ENCODE peak calls at places on chromosome X, in seven cellular contexts. G, L, M, J, P, X and B are unnamed samples.

GRCh38 chrX:15495801-15496200 is 2.7 kb upstream of the PIR start:
- DNase-seq in G (no peak), L (no peak), M (no peak), J (no peak), P (no peak), X (no peak), B (no peak)

GRCh38 chrX:10103023-10103422 is 53.8 kb upstream of the CLCN4 start:
- DNase-seq in G (no peak), L (no peak), M (no peak), J (no peak), P (no peak), X (no peak), B (no peak)

GRCh38 chrX:23907496-23908218 is at the start of the genes APOO and CXorf58:
- DNase-seq in G (peak; percentile 88), L (peak; percentile 91), M (peak; percentile 92), J (peak; percentile 87), P (peak; percentile 82), X (peak; percentile 87), B (peak; percentile 77)

GRCh38 chrX:23344208-23344903 is 9.7 kb downstream of the PTCHD1 start:
- DNase-seq in G (no peak), L (no peak), M (no peak), J (no peak), P (no peak), X (no peak), B (peak; percentile 1)

GRCh38 chrX:72080800-72081199 is 50.9 kb downstream of the RTL5 start:
- DNase-seq in G (no peak), L (no peak), M (peak; percentile 40), J (no peak), P (no peak), X (no peak), B (no peak)

GRCh38 chrX:134676440-134676839 is 18.2 kb upstream of the PLAC1 start:
- DNase-seq in G (peak; percentile 79), L (no peak), M (no peak), J (no peak), P (no peak), X (no peak), B (peak; percentile 60)

GRCh38 chrX:27336466-27337091 is 126.6 kb downstream of the PPP4R3C start:
- DNase-seq in G (peak; percentile 0), L (peak; percentile 24), M (peak; percentile 33), J (peak; percentile 34), P (peak; percentile 4), X (peak; percentile 61), B (peak; percentile 2)

GRCh38 chrX:110847334-110847733 is 51.7 kb upstream of the CHRDL1 start:
- DNase-seq in G (peak; percentile 81), L (peak; percentile 40), M (no peak), J (no peak), P (no peak), X (no peak), B (peak; percentile 54)

GRCh38 chrX:139058831-139059495 is 347.4 kb upstream of the FGF13 start:
- DNase-seq in G (peak; percentile 72), L (no peak), M (no peak), J (no peak), P (no peak), X (no peak), B (peak; percentile 78)

GRCh38 chrX:2397648-2398340 is 103.0 kb downstream of the DHRSX start:
- DNase-seq in G (peak; percentile 50), L (no peak), M (no peak), J (no peak), P (no peak), X (no peak), B (peak; percentile 52)

GRCh38 chrX:107566603-107567262 is 61.6 kb upstream of the PRPS1 start:
- DNase-seq in G (peak; percentile 13), L (no peak), M (no peak), J (no peak), P (no peak), X (no peak), B (no peak)

GRCh38 chrX:53086464-53086863 is 4.3 kb downstream of the TSPYL2 start:
- DNase-seq in G (no peak), L (no peak), M (no peak), J (no peak), P (peak; percentile 28), X (no peak), B (no peak)

GRCh38 chrX:18828832-18829404 is 121.5 kb downstream of the PPEF1 start:
- DNase-seq in G (no peak), L (no peak), M (peak; percentile 14), J (no peak), P (no peak), X (no peak), B (peak; percentile 19)

GRCh38 chrX:132219343-132219768 is at the start of gene RAP2C:
- DNase-seq in G (peak; percentile 61), L (peak; percentile 16), M (peak; percentile 74), J (peak; percentile 40), P (peak; percentile 57), X (peak; percentile 52), B (peak; percentile 62)

GRCh38 chrX:104565791-104566687 is at the start of gene IL1RAPL2:
- DNase-seq in G (no peak), L (peak; percentile 0), M (peak; percentile 28), J (no peak), P (peak; percentile 39), X (peak; percentile 70), B (peak; percentile 23)

GRCh38 chrX:38260231-38260630 is 39.6 kb upstream of the SRPX start:
- DNase-seq in G (no peak), L (no peak), M (peak; percentile 26), J (no peak), P (no peak), X (peak; percentile 43), B (peak; percentile 29)

GRCh38 chrX:80808854-80809493 is 703 bp downstream of the BRWD3 start:
- DNase-seq in G (no peak), L (no peak), M (peak; percentile 6), J (peak; percentile 36), P (peak; percentile 8), X (peak; percentile 46), B (peak; percentile 28)